ENCODE peak calls at places on chromosome 10, in five cellular contexts. Y, S, Z, I and H are unnamed samples.

GRCh38 chr10:3426190-3426845 is 253.7 kb upstream of the PITRM1 start:
- DNase-seq in Y (peak; percentile 26), S (no peak), Z (no peak), I (no peak), H (peak; percentile 50)

GRCh38 chr10:11876805-11877395 is 53.7 kb downstream of the PROSER2 start:
- DNase-seq in Y (no peak), S (no peak), Z (no peak), I (no peak), H (no peak)

GRCh38 chr10:3777876-3778707 is 6.9 kb downstream of the KLF6 start:
- DNase-seq in Y (no peak), S (no peak), Z (no peak), I (no peak), H (no peak)

GRCh38 chr10:8417631-8418030 is 363.1 kb downstream of the GATA3 start:
- DNase-seq in Y (no peak), S (no peak), Z (no peak), I (no peak), H (no peak)

GRCh38 chr10:70132098-70133029 is at the start of gene AIFM2:
- DNase-seq in Y (peak; percentile 94), S (peak; percentile 91), Z (peak; percentile 96), I (peak; percentile 94), H (peak; percentile 45)

GRCh38 chr10:478471-479245 is 210.8 kb downstream of the DIP2C start:
- DNase-seq in Y (no peak), S (no peak), Z (peak; percentile 18), I (no peak), H (no peak)

GRCh38 chr10:130022501-130023299 is 58.6 kb upstream of the EBF3 start:
- DNase-seq in Y (no peak), S (no peak), Z (peak; percentile 83), I (peak; percentile 66), H (peak; percentile 96)

GRCh38 chr10:113099431-113100298 is 149.6 kb downstream of the TCF7L2 start:
- DNase-seq in Y (no peak), S (no peak), Z (no peak), I (no peak), H (no peak)

GRCh38 chr10:77606751-77607150 is 30.9 kb downstream of the KCNMA1 start:
- DNase-seq in Y (no peak), S (peak; percentile 22), Z (no peak), I (no peak), H (no peak)

GRCh38 chr10:87925570-87925969 is 62.1 kb downstream of the PTEN start:
- DNase-seq in Y (no peak), S (no peak), Z (no peak), I (no peak), H (no peak)

GRCh38 chr10:22341936-22342222 is 3.4 kb upstream of the SPAG6 start:
- DNase-seq in Y (no peak), S (no peak), Z (no peak), I (no peak), H (no peak)

GRCh38 chr10:15725603-15726002 is 5.9 kb upstream of the ITGA8 start:
- DNase-seq in Y (peak; percentile 12), S (peak; percentile 56), Z (no peak), I (no peak), H (peak; percentile 63)

GRCh38 chr10:110751845-110752244 is 107.7 kb downstream of the RBM20 start:
- DNase-seq in Y (no peak), S (no peak), Z (no peak), I (no peak), H (no peak)

GRCh38 chr10:89518876-89519842 is 16.2 kb downstream of the SLC16A12 start:
- DNase-seq in Y (no peak), S (no peak), Z (peak; percentile 88), I (no peak), H (peak; percentile 87)

GRCh38 chr10:92830478-92831389 is 17.6 kb upstream of the EXOC6 start:
- DNase-seq in Y (no peak), S (no peak), Z (no peak), I (peak; percentile 17), H (no peak)

GRCh38 chr10:79084012-79084971 is 15.5 kb downstream of the ZMIZ1 start:
- DNase-seq in Y (peak; percentile 91), S (peak; percentile 68), Z (peak; percentile 98), I (peak; percentile 95), H (peak; percentile 77)

GRCh38 chr10:82622478-82622877 is 747.5 kb downstream of the NRG3 start:
- DNase-seq in Y (no peak), S (no peak), Z (no peak), I (peak; percentile 17), H (no peak)

GRCh38 chr10:106972381-106972780 is 192.1 kb downstream of the SORCS1 start:
- DNase-seq in Y (no peak), S (no peak), Z (no peak), I (no peak), H (no peak)

GRCh38 chr10:100562806-100563293 is 27.1 kb downstream of the HIF1AN start:
- DNase-seq in Y (no peak), S (peak; percentile 85), Z (no peak), I (no peak), H (peak; percentile 66)

GRCh38 chr10:24349379-24350110 is 140.6 kb downstream of the KIAA1217 start:
- DNase-seq in Y (no peak), S (no peak), Z (no peak), I (no peak), H (peak; percentile 65)

GRCh38 chr10:96556003-96556402 is 30.8 kb downstream of the TM9SF3 start:
- DNase-seq in Y (no peak), S (peak; percentile 53), Z (no peak), I (no peak), H (peak; percentile 25)

GRCh38 chr10:14074062-14074884 is 256.5 kb downstream of the FRMD4A start:
- DNase-seq in Y (peak; percentile 64), S (peak; percentile 41), Z (peak; percentile 97), I (no peak), H (peak; percentile 100)

GRCh38 chr10:111323567-111323966 is 246.7 kb downstream of the ADRA2A start:
- DNase-seq in Y (no peak), S (peak; percentile 41), Z (no peak), I (no peak), H (no peak)

GRCh38 chr10:88379575-88379974 is 203.5 kb downstream of the RNLS start:
- DNase-seq in Y (peak; percentile 35), S (no peak), Z (no peak), I (no peak), H (peak; percentile 45)

GRCh38 chr10:29646960-29647431 is 12.2 kb upstream of the SVIL start:
- DNase-seq in Y (no peak), S (no peak), Z (no peak), I (no peak), H (no peak)

GRCh38 chr10:122040786-122041185 is 51.8 kb downstream of the TACC2 start:
- DNase-seq in Y (no peak), S (no peak), Z (no peak), I (no peak), H (no peak)

GRCh38 chr10:86727992-86728559 is 28.3 kb upstream of the BMPR1A start:
- DNase-seq in Y (no peak), S (no peak), Z (no peak), I (no peak), H (no peak)

GRCh38 chr10:46528171-46528671 is 28.2 kb downstream of the GPRIN2 start:
- DNase-seq in Y (peak; percentile 8), S (no peak), Z (peak; percentile 86), I (peak; percentile 81), H (no peak)

GRCh38 chr10:7826971-7827370 is 8.7 kb downstream of the TAF3 start:
- DNase-seq in Y (no peak), S (peak; percentile 41), Z (no peak), I (no peak), H (peak; percentile 38)

GRCh38 chr10:3874988-3875841 is 90.2 kb upstream of the KLF6 start:
- DNase-seq in Y (peak; percentile 48), S (no peak), Z (no peak), I (no peak), H (no peak)

GRCh38 chr10:83701799-83702198 is 437.5 kb upstream of the GHITM start:
- DNase-seq in Y (no peak), S (no peak), Z (no peak), I (no peak), H (no peak)
- TF ChIP-seq CTCF in Y (no peak), S (no peak), Z (no peak), I (no peak), H (no peak)

DNA sequence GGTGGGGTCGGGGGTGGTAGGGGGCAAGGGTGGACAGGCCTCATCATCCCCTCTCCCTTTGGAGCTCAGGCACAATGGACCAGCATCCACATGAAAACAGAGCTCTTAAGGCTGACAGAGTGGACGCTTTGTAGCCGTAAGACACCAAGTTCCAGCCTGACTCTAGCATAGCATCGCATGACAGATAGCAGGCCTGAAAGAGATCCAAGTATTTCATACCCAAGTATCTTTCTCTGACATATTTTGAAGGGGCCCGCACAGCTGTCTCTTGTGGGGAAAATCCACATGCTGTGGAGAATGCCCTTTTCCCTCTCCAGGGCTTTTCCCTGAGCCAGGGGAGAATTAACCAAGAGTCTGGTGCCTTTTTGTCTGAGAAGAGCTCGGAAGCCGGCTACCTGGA is 51.1 kb downstream of the CFAP46 start:
- DNase-seq in Y (no peak), S (no peak), Z (peak; percentile 23), I (no peak), H (no peak)
- TF ChIP-seq CTCF in Y (no peak), S (no peak), Z (no peak), I (no peak), H (no peak)

GRCh38 chr10:118732253-118733194 is 22.2 kb downstream of the CACUL1 start:
- DNase-seq in Y (peak; percentile 45), S (no peak), Z (no peak), I (no peak), H (no peak)

GRCh38 chr10:118737594-118738302 is 17.0 kb downstream of the CACUL1 start:
- DNase-seq in Y (no peak), S (no peak), Z (no peak), I (no peak), H (no peak)

GRCh38 chr10:118735294-118735693 is 19.5 kb downstream of the CACUL1 start:
- DNase-seq in Y (no peak), S (peak; percentile 43), Z (no peak), I (no peak), H (no peak)

GRCh38 chr10:118730699-118731456 is 23.9 kb downstream of the CACUL1 start:
- DNase-seq in Y (peak; percentile 19), S (no peak), Z (no peak), I (no peak), H (no peak)

GRCh38 chr10:118734477-118734876 is 20.3 kb downstream of the CACUL1 start:
- DNase-seq in Y (no peak), S (no peak), Z (no peak), I (no peak), H (no peak)
- TF ChIP-seq CTCF in Y (peak; percentile 5), S (peak; percentile 47), Z (no peak), I (no peak), H (peak; percentile 64)

GRCh38 chr10:73413528-73414229 is at the start of gene ANXA7:
- DNase-seq in Y (peak; percentile 97), S (peak; percentile 96), Z (peak; percentile 98), I (peak; percentile 100), H (peak; percentile 79)
- TF ChIP-seq CTCF in Y (peak; percentile 37), S (no peak), Z (no peak), I (no peak), H (peak; percentile 73)

GRCh38 chr10:68981074-68981473 is 7.5 kb upstream of the KIFBP start:
- DNase-seq in Y (no peak), S (peak; percentile 44), Z (no peak), I (no peak), H (peak; percentile 10)
- TF ChIP-seq CTCF in Y (peak; percentile 14), S (peak; percentile 51), Z (no peak), I (no peak), H (peak; percentile 60)

GRCh38 chr10:43204943-43205671 is 61.8 kb downstream of the RASGEF1A start:
- DNase-seq in Y (peak; percentile 38), S (peak; percentile 84), Z (peak; percentile 80), I (peak; percentile 81), H (peak; percentile 42)
- TF ChIP-seq CTCF in Y (peak; percentile 50), S (peak; percentile 82), Z (no peak), I (peak; percentile 58), H (peak; percentile 88)